ENCODE peak calls at places on chromosomes 2 and 18, in four cellular contexts. A, D, T and L are unnamed samples. For H3K9me3, the result is how much of the 10 kb centered on the place peaks cover.

GRCh38 chr2:28633739-28634138 is 117.9 kb upstream of the PPP1CB start:
- DNase-seq in A (no peak), T (no peak), D (no peak), L (no peak)

GRCh38 chr2:26217720-26218119 is 26.7 kb downstream of the HADHA start:
- DNase-seq in A (no peak), D (no peak), T (no peak), L (no peak)

GRCh38 chr2:144288428-144288827 is 231.5 kb downstream of the ZEB2 start:
- DNase-seq in T (no peak), A (no peak), D (no peak), L (no peak)

GRCh38 chr2:236552586-236552985 is 17.0 kb upstream of the ACKR3 start:
- DNase-seq in A (no peak), D (no peak), T (peak), L (no peak)

GRCh38 chr2:26384183-26384582 is 17.5 kb upstream of the DRC1 start:
- DNase-seq in T (no peak), A (no peak), D (no peak), L (no peak)

GRCh38 chr18:9428301-9428706 is 47.0 kb upstream of the RALBP1 start:
- DNase-seq in D (no peak), A (no peak), T (no peak), L (no peak)

GRCh38 chr2:178301595-178302324 is 107.4 kb downstream of the OSBPL6 start:
- DNase-seq in D (no peak), A (no peak), T (no peak), L (no peak)

GRCh38 chr18:55781481-55781957 is 193.5 kb upstream of the TCF4 start:
- DNase-seq in T (peak), D (peak), A (no peak), L (no peak)

GRCh38 chr2:66432801-66433694 is 1.9 kb upstream of the MEIS1 start:
- DNase-seq in T (peak), A (no peak), D (peak), L (no peak)

GRCh38 chr2:189128961-189129360 is 50.6 kb downstream of the COL5A2 start:
- DNase-seq in D (no peak), A (no peak), T (no peak), L (no peak)

GRCh38 chr2:60849165-60849564 is 32.2 kb upstream of the REL start:
- DNase-seq in D (no peak), A (no peak), T (no peak), L (no peak)

GRCh38 chr2:148209598-148209997 is 188.7 kb downstream of the MBD5 start:
- DNase-seq in A (no peak), T (no peak), D (no peak), L (no peak)

GRCh38 chr2:27823135-27823534 is 51.6 kb downstream of the MRPL33 start:
- DNase-seq in T (no peak), A (no peak), D (no peak), L (no peak)

GRCh38 chr2:39492095-39492590 is 55.1 kb upstream of the MAP4K3 start:
- DNase-seq in D (no peak), T (no peak), A (no peak), L (no peak)

GRCh38 chr2:157172239-157172638 is 85.3 kb upstream of the GALNT5 start:
- DNase-seq in T (no peak), D (no peak), A (no peak), L (no peak)

GRCh38 chr18:3595282-3596273 is 145.6 kb downstream of the TGIF1 start:
- DNase-seq in A (peak), T (no peak), D (no peak), L (no peak)

GRCh38 chr2:211093743-211094303 is 537.4 kb downstream of the CPS1 start:
- DNase-seq in A (no peak), T (no peak), D (no peak), L (no peak)

GRCh38 chr2:63300835-63301234 is 250.2 kb downstream of the OTX1 start:
- DNase-seq in T (no peak), A (no peak), D (no peak), L (no peak)

GRCh38 chr2:15643209-15643500 is 51.5 kb downstream of the DDX1 start:
- DNase-seq in T (no peak), A (no peak), D (no peak), L (no peak)

GRCh38 chr2:177708660-177709328 is 316.2 kb downstream of the AGPS start:
- DNase-seq in D (no peak), A (no peak), T (no peak), L (no peak)

GRCh38 chr2:105344704-105345345 is 7.5 kb downstream of the C2orf49 start:
- DNase-seq in T (no peak), D (no peak), A (no peak), L (no peak)

GRCh38 chr2:13230221-13230620 is 513.5 kb downstream of the TRIB2 start:
- DNase-seq in A (no peak), D (no peak), T (no peak), L (no peak)

GRCh38 chr18:11852048-11852341 is 782 bp downstream of the CHMP1B start:
- DNase-seq in D (no peak), A (no peak), T (no peak), L (no peak)

GRCh38 chr2:127087780-127088495 is 19.0 kb downstream of the BIN1 start:
- DNase-seq in T (no peak), D (no peak), A (no peak), L (no peak)

GRCh38 chr2:65545818-65546217 is 113.4 kb upstream of the SPRED2 start:
- DNase-seq in D (peak), A (no peak), T (no peak), L (no peak)

GRCh38 chr2:180367831-180368230 is 360.7 kb upstream of the CWC22 start:
- DNase-seq in D (no peak), A (no peak), T (no peak), L (no peak)

GRCh38 chr18:57542801-57543427 is 43.6 kb downstream of the FECH start:
- DNase-seq in A (no peak), D (no peak), T (no peak), L (no peak)

GRCh38 chr2:10591207-10591606 is 98.6 kb downstream of the NOL10 start:
- DNase-seq in T (no peak), A (no peak), D (no peak), L (no peak)

GRCh38 chr18:10030816-10031541 is 117.2 kb downstream of the VAPA start:
- DNase-seq in A (no peak), T (no peak), D (no peak), L (no peak)

GRCh38 chr2:100615471-100615870 is 52.7 kb downstream of the PDCL3 start:
- DNase-seq in D (peak), T (no peak), A (no peak), L (no peak)

GRCh38 chr18:10015941-10016819 is 102.4 kb downstream of the VAPA start:
- DNase-seq in D (peak), T (no peak), A (no peak), L (no peak)

GRCh38 chr2:12083713-12084420 is 337.4 kb downstream of the LPIN1 start:
- DNase-seq in T (no peak), A (no peak), D (no peak), L (no peak)

GRCh38 chr18:33751613-33752221 is 173.7 kb downstream of the ASXL3 start:
- DNase-seq in A (no peak), T (no peak), D (no peak), L (no peak)

GRCh38 chr18:42574871-42575270 is 540.6 kb downstream of the RIT2 start:
- DNase-seq in D (no peak), T (no peak), A (no peak), L (no peak)

GRCh38 chr2:37344453-37345361 is at the start of gene QPCT:
- DNase-seq in T (peak), A (peak), D (peak), L (peak)

GRCh38 chr2:2192385-2192957 is 138.6 kb downstream of the MYT1L start:
- DNase-seq in T (no peak), A (no peak), D (no peak), L (no peak)

DNA sequence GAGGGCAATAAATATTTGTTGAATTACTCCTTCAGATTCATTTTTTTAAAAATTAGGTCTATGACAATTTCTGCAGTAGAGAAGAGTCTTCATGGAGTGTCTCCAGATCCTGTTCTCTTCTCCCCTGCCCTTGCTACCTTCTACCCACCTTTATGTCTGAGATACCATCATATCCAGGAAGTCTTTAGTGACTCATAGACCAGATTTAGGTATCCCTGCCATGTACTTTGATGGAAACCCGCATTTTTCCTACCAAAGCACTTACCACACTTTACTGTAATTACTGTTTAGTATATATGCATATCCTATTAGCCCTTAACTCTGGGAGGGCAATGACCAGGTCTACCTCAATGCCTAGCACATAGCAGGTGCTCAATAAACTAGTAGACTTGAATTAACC is 11.6 kb downstream of the ZNF397 start:
- DNase-seq in D (no peak), A (no peak), T (no peak), L (no peak)
- H3K9me3 ChIP-seq in D (under half), A (under half), T (under half), L (under half)

DNA sequence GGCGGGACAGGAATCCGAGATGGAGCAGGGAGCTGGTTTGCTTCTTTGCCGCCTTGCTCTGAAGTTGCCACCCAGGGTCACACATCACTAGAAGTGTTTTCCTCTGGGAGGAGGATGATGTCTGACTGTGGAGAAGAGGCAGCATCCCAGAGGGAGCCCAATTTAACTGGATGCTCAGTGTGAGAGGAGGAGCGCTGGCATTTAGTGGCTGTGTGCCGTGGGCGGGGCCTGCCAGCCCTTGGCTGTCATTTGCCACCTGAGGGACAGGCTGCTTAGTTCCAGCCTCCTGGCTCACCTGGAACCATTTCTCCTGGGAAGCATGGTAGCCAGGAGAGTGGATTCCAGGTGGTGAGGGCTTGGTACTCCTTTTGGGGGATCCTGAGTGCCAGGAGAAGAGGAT is 9.6 kb downstream of the B3GNT2 start:
- DNase-seq in T (no peak), D (no peak), A (no peak), L (no peak)
- H3K9me3 ChIP-seq in T (under half), D (under half), A (under half), L (under half)

GRCh38 chr2:168538133-168538532 is 82.1 kb downstream of the CERS6 start:
- DNase-seq in D (no peak), A (no peak), T (no peak), L (no peak)
- H3K9me3 ChIP-seq in D (under half), A (under half), T (under half), L (under half)

DNA sequence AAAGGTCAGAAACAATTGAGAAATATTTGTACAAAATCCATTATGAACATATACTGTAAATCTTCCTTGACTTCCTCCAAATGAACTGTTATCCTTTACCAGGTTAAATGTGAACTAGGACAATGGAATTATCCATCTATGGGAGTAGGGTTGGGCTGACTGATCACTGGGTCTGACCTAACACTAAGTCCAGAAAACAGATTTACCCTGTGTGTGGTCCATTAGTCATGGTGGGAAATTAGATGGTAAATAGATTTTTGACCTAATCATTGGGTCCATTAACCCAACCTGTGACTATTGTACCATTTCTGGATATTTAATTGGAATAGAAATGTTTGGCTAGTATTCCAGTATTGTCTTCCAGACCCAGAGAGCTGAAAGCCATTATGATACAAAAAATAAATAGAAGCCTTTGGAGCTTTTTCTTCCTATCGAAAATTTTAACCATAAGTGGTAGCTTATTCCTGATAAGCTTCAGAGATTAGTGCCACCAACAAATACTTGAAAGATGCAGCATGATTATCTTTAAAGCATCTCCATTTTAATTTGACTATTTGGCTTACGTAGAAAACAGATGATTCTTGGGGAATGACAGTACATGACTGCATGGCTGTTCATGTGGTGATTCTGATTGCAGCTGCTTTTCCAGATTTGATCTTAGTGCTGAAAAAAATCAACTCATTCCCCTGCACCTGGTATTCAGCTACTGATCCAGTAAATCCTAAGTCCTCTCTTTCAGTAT is 703.2 kb upstream of the FSHR start:
- DNase-seq in T (no peak), D (no peak), A (no peak), L (no peak)
- H3K9me3 ChIP-seq in T (under half), D (under half), A (under half), L (under half)

GRCh38 chr2:116098049-116098448 is 1655.6 kb downstream of the DPP10 start:
- DNase-seq in A (no peak), T (no peak), D (no peak), L (no peak)

GRCh38 chr2:116094196-116094595 is 1651.8 kb downstream of the DPP10 start:
- DNase-seq in T (no peak), A (no peak), D (no peak), L (no peak)

GRCh38 chr2:116095636-116096035 is 1653.2 kb downstream of the DPP10 start:
- DNase-seq in A (no peak), D (no peak), T (no peak), L (no peak)
- H3K9me3 ChIP-seq in A (under half), D (under half), T (under half), L (under half)

GRCh38 chr2:113052767-113053166 is at the start of gene IL36B:
- DNase-seq in D (no peak), A (no peak), T (no peak), L (no peak)
- H3K9me3 ChIP-seq in D (under half), A (under half), T (under half), L (under half)

GRCh38 chr2:160091381-160091780 is 29.0 kb upstream of the PLA2R1 start:
- DNase-seq in D (no peak), T (no peak), A (no peak), L (no peak)

GRCh38 chr2:160092445-160092844 is 30.0 kb upstream of the PLA2R1 start:
- DNase-seq in T (no peak), D (no peak), A (no peak), L (no peak)

GRCh38 chr2:160085662-160086061 is 23.2 kb upstream of the PLA2R1 start:
- DNase-seq in T (no peak), D (no peak), A (no peak), L (no peak)

DNA sequence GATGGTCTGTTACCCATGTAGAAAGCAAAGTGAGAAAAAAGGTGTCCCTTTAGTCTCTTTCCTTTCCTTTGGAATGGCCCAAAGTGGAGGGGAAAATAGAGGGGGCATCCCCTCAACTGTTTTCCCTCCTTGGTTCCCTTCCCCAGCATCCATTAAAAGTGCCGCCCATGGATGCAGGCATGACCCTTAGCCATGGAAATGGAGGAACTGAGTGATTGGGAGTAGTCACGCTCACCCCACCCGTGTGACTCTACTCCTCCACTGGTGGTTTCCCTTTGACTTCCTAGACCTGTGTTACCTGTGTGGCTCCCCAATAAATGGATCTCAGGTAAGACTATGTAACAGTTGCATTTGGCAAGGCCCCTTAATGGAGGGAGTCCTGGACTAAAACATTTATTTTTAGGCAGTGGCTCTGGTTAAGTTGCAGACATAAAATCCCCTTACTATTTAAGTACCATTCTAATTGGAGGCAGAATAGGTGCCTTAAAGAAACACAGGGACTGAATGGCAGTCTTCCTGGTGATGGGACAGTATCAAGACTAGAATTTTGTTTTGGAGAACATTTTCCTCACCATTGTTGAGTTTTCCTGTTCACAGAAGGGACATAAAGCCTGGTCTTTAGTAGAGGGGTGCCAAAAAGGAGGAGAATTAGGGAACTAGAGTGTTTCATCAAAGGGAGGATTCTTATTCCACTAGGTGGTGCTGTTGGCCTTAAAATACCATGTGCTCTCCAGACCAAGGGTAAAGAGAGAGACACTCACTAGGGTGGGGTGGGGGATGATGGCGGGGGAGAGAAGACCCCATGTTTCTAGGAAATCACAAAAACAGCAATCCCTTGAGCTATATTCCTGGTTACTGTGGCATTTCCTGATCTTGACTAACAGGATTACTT is 25.7 kb upstream of the PLA2R1 start:
- DNase-seq in D (no peak), T (no peak), A (no peak), L (no peak)
- H3K9me3 ChIP-seq in D (under half), T (under half), A (under half), L (under half)

DNA sequence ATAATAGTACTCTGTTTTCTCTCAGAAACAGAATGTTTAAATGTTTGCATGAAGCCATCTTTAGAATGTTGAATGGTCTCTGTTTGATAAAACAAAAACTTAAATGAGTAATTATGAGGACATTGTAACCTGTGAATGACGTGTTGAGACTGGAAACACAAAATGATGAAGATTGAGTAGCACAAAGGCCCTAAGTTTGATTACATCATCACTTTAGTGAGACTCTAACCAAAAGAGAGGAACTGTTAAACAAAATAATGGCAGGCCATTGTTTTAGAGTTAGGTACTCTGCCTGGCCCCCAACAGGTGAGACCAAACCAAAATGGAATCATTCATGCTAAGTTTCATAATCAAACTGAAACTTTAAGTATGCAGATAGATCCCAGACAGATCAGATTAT is 1561.7 kb upstream of the SLC39A10 start:
- DNase-seq in A (no peak), D (no peak), T (no peak), L (no peak)
- H3K9me3 ChIP-seq in A (under half), D (under half), T (under half), L (under half)

DNA sequence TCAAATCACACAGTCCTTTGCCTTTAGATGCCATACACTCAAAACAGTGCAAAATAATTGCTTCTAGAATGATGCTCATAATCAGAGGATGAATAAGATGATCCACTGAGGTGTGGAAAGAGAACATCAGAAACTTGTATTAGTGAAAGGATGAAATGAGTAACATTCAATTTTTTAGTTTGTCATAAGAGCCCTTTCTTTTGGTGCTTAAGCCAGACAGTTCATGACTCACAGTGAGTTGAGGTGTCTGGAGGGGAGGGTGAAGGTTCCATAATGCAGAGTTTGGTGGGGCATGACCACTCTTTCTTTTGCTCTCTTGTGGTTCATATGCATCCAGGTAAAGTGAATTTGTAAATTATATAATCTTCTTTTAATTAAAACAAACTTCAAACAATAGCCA is 415.0 kb upstream of the CELF4 start:
- DNase-seq in T (no peak), D (no peak), A (no peak), L (no peak)
- H3K9me3 ChIP-seq in T (under half), D (under half), A (under half), L (under half)

GRCh38 chr2:95329401-95329800 is 32.3 kb downstream of the KCNIP3 start:
- DNase-seq in D (no peak), A (no peak), T (no peak), L (no peak)
- H3K9me3 ChIP-seq in D (under half), A (under half), T (under half), L (under half)